ENCODE peak calls at places on chromosome 6, in ten cellular contexts. M is frontal cortex; S is DMS79; W is NCI-H2171 treated with DMSO at 0.1 percent for 48 hours; R is GM23338; U is KG1; N is iris pigment epithelial cell; K is activated CD4-positive, alpha-beta T cell treated with anti-CD3 and anti-CD28 coated beads, Interleukin-2, amount 10 ng/mL, durations not matched to agents 7 days and 5 days; Y is NCI-H2029 treated with DMSO at 0.1 percent for 48 hours; X is kidney epithelial cell. B is an unnamed sample.

GRCh38 chr6:29627762-29628418 is 5.1 kb downstream of the GABBR1 start:
- DNase-seq in K (peak; percentile 59), R (peak; percentile 95), Y (no peak), S (peak; percentile 13), M (peak; percentile 85), X (no peak), W (peak; percentile 49), U (no peak), N (peak; percentile 80), B (peak; percentile 59)

GRCh38 chr6:103707596-103708325 is 1152.0 kb downstream of the HACE1 start:
- DNase-seq in S (no peak), M (no peak), Y (no peak), X (no peak), U (no peak), W (no peak), K (no peak), N (peak; percentile 0), R (no peak), B (no peak)

GRCh38 chr6:169638915-169639314 is 62.9 kb downstream of the WDR27 start:
- DNase-seq in X (no peak), K (no peak), M (no peak), Y (no peak), R (no peak), N (no peak), U (no peak), W (no peak), S (no peak), B (no peak)

GRCh38 chr6:93799226-93799625 is 379.9 kb upstream of the EPHA7 start:
- DNase-seq in R (no peak), Y (no peak), N (peak; percentile 48), M (no peak), U (no peak), W (no peak), X (no peak), S (no peak), K (no peak), B (no peak)

GRCh38 chr6:34709386-34709785 is 12.8 kb upstream of the ILRUN start:
- DNase-seq in W (peak; percentile 69), X (no peak), Y (peak; percentile 56), M (no peak), S (no peak), U (no peak), R (no peak), N (peak; percentile 56), K (no peak), B (peak; percentile 60)

GRCh38 chr6:153563001-153563400 is 431.9 kb upstream of the RGS17 start:
- DNase-seq in N (no peak), K (no peak), S (no peak), X (no peak), M (no peak), Y (no peak), W (no peak), R (peak; percentile 55), U (no peak), B (no peak)

GRCh38 chr6:113073611-113074191 is 726.6 kb downstream of the RFPL4B start:
- DNase-seq in W (no peak), Y (no peak), X (no peak), K (no peak), U (no peak), S (no peak), N (peak; percentile 72), R (no peak), M (no peak), B (no peak)

GRCh38 chr6:42452171-42453026 is 673 bp upstream of the TRERF1 start:
- DNase-seq in N (peak; percentile 79), X (no peak), U (peak; percentile 69), S (peak; percentile 62), W (no peak), R (no peak), K (peak; percentile 47), Y (peak; percentile 53), M (peak; percentile 49), B (peak; percentile 59)

GRCh38 chr6:160141001-160141726 is 19.5 kb downstream of the SLC22A1 start:
- DNase-seq in M (no peak), N (peak; percentile 70), U (no peak), Y (no peak), X (peak; percentile 7), K (no peak), W (peak; percentile 49), S (no peak), R (no peak), B (peak; percentile 15)

GRCh38 chr6:16766043-16766521 is 4.8 kb upstream of the ATXN1 start:
- DNase-seq in Y (no peak), X (peak; percentile 86), S (no peak), U (no peak), W (no peak), R (no peak), K (peak; percentile 37), M (no peak), N (peak; percentile 77), B (peak; percentile 86)

B was measured in AG09319.